ENCODE peak calls at places on chromosomes 13 and 19, in four cellular contexts. X is stimulated activated CD4-positive, alpha-beta T cell treated with anti-CD3 and anti-CD28 coated beads, Interleukin-2, amount 100 ng/mL, for 48 hours; Q is GM04504; U is stimulated activated CD8-positive, alpha-beta memory T cell treated with anti-CD3 and anti-CD28 coated beads, Interleukin-2, amount 100 ng/mL, for 1 hour. G is an unnamed sample.

GRCh38 chr19:610801-611505 is 21.3 kb downstream of the HCN2 start:
- DNase-seq in U (no peak), Q (no peak), X (peak; percentile 40), G (peak; percentile 43)

GRCh38 chr13:75263741-75264407 is 218.1 kb downstream of the TBC1D4 start:
- DNase-seq in X (no peak), U (no peak), Q (peak; percentile 56), G (no peak)

GRCh38 chr19:10013834-10014618 is 743 bp downstream of the RDH8 start:
- DNase-seq in Q (no peak), X (no peak), U (no peak), G (no peak)

GRCh38 chr13:109868583-109869311 is 82.4 kb upstream of the IRS2 start:
- DNase-seq in X (no peak), U (no peak), Q (no peak), G (no peak)

GRCh38 chr19:48418317-48419064 is 25.0 kb downstream of the GRIN2D start:
- DNase-seq in U (no peak), X (no peak), Q (no peak), G (no peak)

GRCh38 chr13:33285420-33286124 is at the start of gene STARD13:
- DNase-seq in Q (peak; percentile 95), U (no peak), X (peak; percentile 3), G (no peak)

GRCh38 chr19:8609210-8610040 is 1.1 kb downstream of the ADAMTS10 start:
- DNase-seq in Q (no peak), X (no peak), U (no peak), G (no peak)

GRCh38 chr13:40192516-40193257 is 473.8 kb downstream of the FOXO1 start:
- DNase-seq in Q (no peak), U (no peak), X (no peak), G (no peak)

GRCh38 chr19:1311543-1312091 is 25.9 kb downstream of the EFNA2 start:
- DNase-seq in U (no peak), Q (no peak), X (no peak), G (no peak)

GRCh38 chr13:40975441-40975840 is 43.7 kb downstream of the ELF1 start:
- DNase-seq in Q (no peak), U (no peak), X (no peak), G (no peak)

GRCh38 chr19:45767410-45767880 is 1.6 kb downstream of the SIX5 start:
- DNase-seq in Q (peak; percentile 73), X (no peak), U (no peak), G (no peak)

GRCh38 chr19:12794196-12794921 is 3.1 kb downstream of the JUNB start:
- DNase-seq in U (no peak), Q (no peak), X (no peak), G (no peak)

GRCh38 chr13:106129993-106130392 is 405.5 kb downstream of the EFNB2 start:
- DNase-seq in Q (no peak), U (no peak), X (no peak), G (no peak)

GRCh38 chr19:18607222-18608101 is 863 bp upstream of the CRLF1 start:
- DNase-seq in X (no peak), Q (no peak), U (no peak), G (no peak)

GRCh38 chr13:50697746-50698526 is 145.6 kb downstream of the DLEU7 start:
- DNase-seq in U (no peak), X (no peak), Q (no peak), G (no peak)

GRCh38 chr19:41795031-41795461 is 1.3 kb upstream of the CEACAM3 start:
- DNase-seq in X (peak; percentile 61), Q (no peak), U (peak; percentile 27), G (peak; percentile 32)

GRCh38 chr13:109788372-109789195 is 2.2 kb upstream of the IRS2 start:
- DNase-seq in U (no peak), X (no peak), Q (no peak), G (no peak)

GRCh38 chr13:31044658-31045620 is 112.5 kb downstream of the TEX26 start:
- DNase-seq in Q (no peak), U (no peak), X (peak; percentile 43), G (no peak)

GRCh38 chr19:44741841-44742352 is 6.6 kb upstream of the BCL3 start:
- DNase-seq in U (no peak), X (no peak), Q (peak; percentile 100), G (no peak)

GRCh38 chr13:43054803-43055802 is 31.7 kb downstream of the DNAJC15 start:
- DNase-seq in U (no peak), X (no peak), Q (no peak), G (no peak)

GRCh38 chr13:45482571-45483173 is 17.9 kb downstream of the COG3 start:
- DNase-seq in U (no peak), X (no peak), Q (no peak), G (no peak)

GRCh38 chr19:51689751-51690358 is 3.3 kb upstream of the SPACA6 start:
- DNase-seq in U (no peak), Q (no peak), X (no peak), G (no peak)

GRCh38 chr19:44592451-44592890 is 20.9 kb upstream of the IGSF23 start:
- DNase-seq in X (no peak), Q (no peak), U (no peak), G (no peak)

GRCh38 chr13:96844195-96844594 is 150.1 kb downstream of the OXGR1 start:
- DNase-seq in U (no peak), Q (no peak), X (no peak), G (no peak)

GRCh38 chr13:20109037-20109436 is 51.8 kb downstream of the GJA3 start:
- DNase-seq in X (no peak), Q (no peak), U (no peak), G (no peak)